ENCODE peak calls at places on chromosomes 3 and 15, in eight cellular contexts. Y, O, C, R, D, H, Q and P are unnamed samples.

GRCh38 chr3:156535162-156535627 is 19.7 kb downstream of the SSR3 start:
- DNase-seq in Y (peak; percentile 82), C (peak; percentile 67), R (peak; percentile 80), O (peak; percentile 52), H (peak; percentile 68), D (peak; percentile 54), Q (no peak), P (no peak)

GRCh38 chr3:112002458-112002971 is 3.8 kb downstream of the TAGLN3 start:
- DNase-seq in H (no peak), O (no peak), Q (no peak), D (no peak), C (no peak), Y (no peak), R (no peak), P (no peak)

GRCh38 chr3:165669967-165670366 is 167.3 kb downstream of the BCHE start:
- DNase-seq in Q (no peak), O (no peak), H (no peak), R (no peak), D (no peak), Y (no peak), C (no peak), P (no peak)

GRCh38 chr15:92123848-92124631 is 269.6 kb upstream of the ST8SIA2 start:
- DNase-seq in D (no peak), O (no peak), H (no peak), C (no peak), Y (no peak), Q (peak; percentile 72), R (no peak), P (peak; percentile 49)

GRCh38 chr15:26970712-26971210 is at the start of gene GABRG3:
- DNase-seq in Y (no peak), C (no peak), D (peak; percentile 32), Q (peak; percentile 89), O (no peak), R (no peak), H (no peak), P (no peak)

GRCh38 chr3:124599779-124600693 is 130.2 kb upstream of the UMPS start:
- DNase-seq in Q (no peak), Y (no peak), R (no peak), D (peak; percentile 52), C (no peak), H (no peak), O (no peak), P (no peak)

GRCh38 chr3:108125151-108125540 is 34.3 kb upstream of the CD47 start:
- DNase-seq in H (no peak), D (no peak), C (no peak), Q (no peak), O (no peak), Y (no peak), R (no peak), P (no peak)

GRCh38 chr15:41852736-41853135 is 14.1 kb downstream of the PLA2G4B start:
- DNase-seq in H (no peak), C (no peak), Y (no peak), D (no peak), O (no peak), Q (no peak), R (no peak), P (no peak)

GRCh38 chr3:46488735-46489361 is 8.9 kb upstream of the RTP3 start:
- DNase-seq in R (peak; percentile 89), D (peak; percentile 95), C (peak; percentile 81), Y (peak; percentile 95), H (peak; percentile 82), O (peak; percentile 88), Q (peak; percentile 97), P (peak; percentile 79)

GRCh38 chr3:23072672-23073071 is 130.5 kb upstream of the UBE2E2 start:
- DNase-seq in O (no peak), C (no peak), H (no peak), R (no peak), D (no peak), Q (no peak), Y (no peak), P (no peak)

GRCh38 chr3:123741058-123741511 is 143.0 kb downstream of the MYLK start:
- DNase-seq in C (no peak), R (no peak), O (no peak), Y (no peak), D (no peak), H (no peak), Q (no peak), P (no peak)

GRCh38 chr3:109927726-109928125 is 590.4 kb upstream of the DPPA4 start:
- DNase-seq in C (no peak), O (no peak), H (no peak), R (no peak), Y (no peak), D (no peak), Q (no peak), P (no peak)

GRCh38 chr3:123236902-123237301 is 35.2 kb downstream of the SEC22A start:
- DNase-seq in D (no peak), H (no peak), C (no peak), R (no peak), Q (no peak), Y (no peak), O (no peak), P (no peak)

GRCh38 chr3:191306428-191306827 is 22.8 kb upstream of the CCDC50 start:
- DNase-seq in D (no peak), O (no peak), Y (no peak), H (no peak), C (no peak), R (no peak), Q (no peak), P (no peak)

GRCh38 chr3:60417590-60417989 is 833.7 kb downstream of the FHIT start:
- DNase-seq in Y (no peak), O (no peak), C (no peak), R (no peak), H (no peak), Q (no peak), D (no peak), P (no peak)

GRCh38 chr15:88256261-88257230 is at the start of gene NTRK3:
- DNase-seq in H (peak; percentile 46), Q (peak; percentile 93), O (no peak), R (peak; percentile 81), Y (no peak), C (no peak), D (peak; percentile 53), P (no peak)

GRCh38 chr15:88255496-88256171 is 905 bp downstream of the NTRK3 start:
- DNase-seq in O (no peak), H (peak; percentile 70), Q (peak; percentile 92), R (peak; percentile 80), C (peak; percentile 8), Y (peak; percentile 90), D (peak; percentile 82), P (no peak)

GRCh38 chr15:88255109-88255495 is 1.4 kb downstream of the NTRK3 start:
- DNase-seq in C (no peak), D (no peak), Q (peak; percentile 54), H (no peak), R (no peak), O (no peak), Y (no peak), P (no peak)

GRCh38 chr15:88257311-88257901 is 867 bp upstream of the NTRK3 start:
- DNase-seq in D (peak; percentile 34), O (no peak), H (no peak), Y (peak; percentile 84), R (no peak), C (no peak), Q (peak; percentile 77), P (peak; percentile 65)

GRCh38 chr15:88258021-88258641 is 1.6 kb upstream of the NTRK3 start:
- DNase-seq in C (no peak), Y (peak; percentile 87), Q (peak; percentile 85), O (no peak), D (peak; percentile 86), H (no peak), R (peak; percentile 93), P (no peak)
- H3K27me3 ChIP-seq in C (no peaks in the 10 kb centered on the region), Y (no peaks in the 10 kb centered on the region), Q (peaks cover 43% of the 10 kb centered on the region), O (peaks cover 84% of the 10 kb centered on the region), D (peaks cover 85% of the 10 kb centered on the region), H (no peaks in the 10 kb centered on the region), R (no peaks in the 10 kb centered on the region), P (no peaks in the 10 kb centered on the region)

GRCh38 chr15:68429691-68430470 is 2.1 kb downstream of the ITGA11 start:
- DNase-seq in C (no peak), Q (no peak), R (peak; percentile 19), H (peak; percentile 15), D (no peak), Y (no peak), O (no peak), P (no peak)
- H3K27me3 ChIP-seq in C (no peaks in the 10 kb centered on the region), Q (peaks cover 58% of the 10 kb centered on the region), R (no peaks in the 10 kb centered on the region), H (no peaks in the 10 kb centered on the region), D (peaks cover 73% of the 10 kb centered on the region), Y (no peaks in the 10 kb centered on the region), O (peaks cover 56% of the 10 kb centered on the region), P (peaks cover 47% of the 10 kb centered on the region)

GRCh38 chr3:135075157-135075556 is 280.1 kb downstream of the EPHB1 start:
- DNase-seq in O (no peak), Y (no peak), R (no peak), C (no peak), Q (no peak), D (no peak), H (no peak), P (no peak)

GRCh38 chr3:135077186-135077585 is 282.1 kb downstream of the EPHB1 start:
- DNase-seq in O (no peak), Q (no peak), C (no peak), Y (no peak), D (no peak), R (no peak), H (no peak), P (no peak)

GRCh38 chr3:135072431-135072830 is 277.4 kb downstream of the EPHB1 start:
- DNase-seq in Y (no peak), D (no peak), H (no peak), Q (no peak), R (no peak), C (no peak), O (no peak), P (no peak)

GRCh38 chr3:135069406-135069805 is 274.3 kb downstream of the EPHB1 start:
- DNase-seq in R (no peak), H (no peak), O (no peak), C (no peak), Q (no peak), Y (no peak), D (no peak), P (no peak)

GRCh38 chr3:135071483-135071882 is 276.4 kb downstream of the EPHB1 start:
- DNase-seq in C (no peak), Q (no peak), R (no peak), D (no peak), O (no peak), Y (no peak), H (no peak), P (no peak)
- H3K27me3 ChIP-seq in C (no peaks in the 10 kb centered on the region), Q (no peaks in the 10 kb centered on the region), R (no peaks in the 10 kb centered on the region), D (no peaks in the 10 kb centered on the region), O (no peaks in the 10 kb centered on the region), Y (no peaks in the 10 kb centered on the region), H (no peaks in the 10 kb centered on the region), P (no peaks in the 10 kb centered on the region)

DNA sequence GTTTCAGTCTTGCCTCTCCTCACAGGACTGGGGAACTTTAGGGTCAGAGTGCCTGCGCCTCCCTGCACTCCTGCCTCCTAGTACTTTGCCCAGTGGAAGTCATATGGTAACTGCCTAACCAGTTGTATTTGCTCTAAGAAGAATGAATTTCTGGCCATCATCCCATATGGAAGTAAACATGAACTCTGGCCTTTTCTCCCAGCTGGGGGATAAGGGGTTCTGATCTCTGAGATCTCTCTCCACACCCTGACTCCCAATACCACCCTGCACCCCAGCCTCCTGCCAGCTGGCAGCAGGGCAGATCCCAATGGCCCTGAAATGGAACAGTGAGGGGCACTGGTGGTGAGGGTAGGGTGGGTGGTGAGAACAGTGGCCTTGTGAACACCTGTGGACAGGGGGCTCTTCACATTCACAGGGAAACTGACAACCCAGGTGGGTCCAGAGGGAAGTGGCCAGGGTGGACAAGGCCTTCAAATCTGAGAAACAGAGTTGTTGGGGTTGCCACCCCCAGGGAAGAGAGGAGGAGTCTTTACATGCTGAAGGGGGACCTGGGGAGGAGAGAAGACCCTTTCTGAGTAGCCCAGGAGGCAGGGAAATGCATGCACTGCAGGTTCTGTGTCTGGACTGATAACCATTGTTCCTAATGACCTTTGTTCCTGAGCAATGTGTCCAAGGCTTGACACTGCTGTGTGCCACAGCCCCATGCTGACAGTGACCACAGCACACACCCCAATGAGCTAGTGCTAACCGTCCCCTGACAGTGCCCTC is 36.9 kb downstream of the RHCG start:
- DNase-seq in O (no peak), C (no peak), D (no peak), Q (no peak), R (no peak), H (no peak), Y (peak; percentile 33), P (no peak)
- H3K27me3 ChIP-seq in O (peaks cover 65% of the 10 kb centered on the region), C (no peaks in the 10 kb centered on the region), D (peaks cover 11% of the 10 kb centered on the region), Q (peaks cover 15% of the 10 kb centered on the region), R (peaks cover 30% of the 10 kb centered on the region), H (no peaks in the 10 kb centered on the region), Y (no peaks in the 10 kb centered on the region), P (no peaks in the 10 kb centered on the region)